ENCODE peak calls at places on chromosomes 1 and 21, in six cellular contexts. Y is fibroblast of mammary gland, J is tibial nerve, G is keratinocyte, V is lower leg skin, R is H9. P is an unnamed sample.

GRCh38 chr1:52970149-52970548 is 43.1 kb downstream of the SCP2 start:
- DNase-seq in Y (peak), J (no peak), G (no peak), V (no peak), R (peak), P (peak)

GRCh38 chr1:191578281-191578680 is 580.0 kb upstream of the RGS18 start:
- DNase-seq in Y (no peak), J (no peak), G (no peak), V (no peak), R (no peak), P (no peak)

GRCh38 chr1:72649211-72649888 is 367.0 kb upstream of the NEGR1 start:
- DNase-seq in Y (no peak), J (no peak), G (no peak), V (no peak), R (no peak), P (no peak)

GRCh38 chr21:36901575-36901974 is 64.9 kb downstream of the HLCS start:
- DNase-seq in Y (no peak), J (no peak), G (no peak), V (no peak), R (no peak), P (no peak)

GRCh38 chr1:24047101-24047459 is 64.9 kb downstream of the MYOM3 start:
- DNase-seq in Y (peak), J (peak), G (peak), V (peak), R (no peak), P (peak)

GRCh38 chr1:10986525-10986890 is 25.9 kb upstream of the TARDBP start:
- DNase-seq in Y (no peak), J (no peak), G (no peak), V (no peak), R (no peak), P (no peak)

GRCh38 chr1:28507247-28507645 is 1.4 kb downstream of the RCC1 start:
- DNase-seq in Y (peak), J (no peak), G (no peak), V (no peak), R (no peak), P (no peak)

GRCh38 chr1:10768552-10768951 is 27.9 kb downstream of the CASZ1 start:
- DNase-seq in Y (no peak), J (no peak), G (no peak), V (no peak), R (no peak), P (no peak)

GRCh38 chr1:28199328-28200233 is 23.1 kb upstream of the PTAFR start:
- DNase-seq in Y (no peak), J (no peak), G (no peak), V (no peak), R (no peak), P (no peak)

GRCh38 chr1:1122078-1122811 is 6.4 kb upstream of the C1orf159 start:
- DNase-seq in Y (peak), J (peak), G (no peak), V (peak), R (peak), P (peak)

GRCh38 chr1:156663178-156663577 is 14.0 kb downstream of the NES start:
- DNase-seq in Y (peak), J (no peak), G (no peak), V (no peak), R (peak), P (no peak)

GRCh38 chr1:171081220-171081993 is 9.3 kb upstream of the FMO3 start:
- DNase-seq in Y (peak), J (no peak), G (no peak), V (no peak), R (no peak), P (peak)

GRCh38 chr1:31335007-31335406 is 37.9 kb downstream of the FABP3 start:
- DNase-seq in Y (peak), J (no peak), G (no peak), V (no peak), R (no peak), P (no peak)

GRCh38 chr1:224106568-224107281 is 7.2 kb upstream of the FBXO28 start:
- DNase-seq in Y (peak), J (no peak), G (no peak), V (peak), R (peak), P (no peak)

GRCh38 chr1:4180066-4180735 is 280.1 kb upstream of the C1orf174 start:
- DNase-seq in Y (no peak), J (no peak), G (no peak), V (no peak), R (no peak), P (no peak)

GRCh38 chr1:28582248-28582615 is 9.8 kb upstream of the RAB42 start:
- DNase-seq in Y (peak), J (no peak), G (no peak), V (no peak), R (no peak), P (no peak)

GRCh38 chr1:22723151-22723550 is 12.5 kb downstream of the EPHB2 start:
- DNase-seq in Y (no peak), J (no peak), G (no peak), V (no peak), R (no peak), P (no peak)
- TF ChIP-seq CTCF in Y (no peak), J (no peak), G (no peak), V (no peak), R (no peak), P (no peak)

GRCh38 chr1:246651012-246651411 is 73.2 kb upstream of the SCCPDH start:
- DNase-seq in Y (no peak), J (no peak), G (no peak), V (no peak), R (no peak), P (no peak)

GRCh38 chr1:246642719-246643118 is 76.5 kb downstream of the CNST start:
- DNase-seq in Y (no peak), J (no peak), G (no peak), V (no peak), R (no peak), P (no peak)

GRCh38 chr1:246647513-246647912 is 76.7 kb upstream of the SCCPDH start:
- DNase-seq in Y (peak), J (no peak), G (no peak), V (no peak), R (no peak), P (no peak)

GRCh38 chr1:246641394-246641793 is 75.1 kb downstream of the CNST start:
- DNase-seq in Y (no peak), J (no peak), G (no peak), V (no peak), R (no peak), P (no peak)

GRCh38 chr1:246647113-246647512 is 77.1 kb upstream of the SCCPDH start:
- DNase-seq in Y (peak), J (peak), G (no peak), V (peak), R (peak), P (peak)
- TF ChIP-seq CTCF in Y (peak), J (peak), G (no peak), V (no peak), R (peak), P (peak)

GRCh38 chr1:179042700-179043099 is 17.0 kb downstream of the FAM20B start:
- DNase-seq in Y (no peak), J (no peak), G (no peak), V (no peak), R (no peak), P (no peak)

GRCh38 chr1:179042087-179042486 is 16.4 kb downstream of the FAM20B start:
- DNase-seq in Y (no peak), J (no peak), G (no peak), V (no peak), R (no peak), P (no peak)

GRCh38 chr1:179046808-179047636 is 21.3 kb downstream of the FAM20B start:
- DNase-seq in Y (no peak), J (no peak), G (no peak), V (no peak), R (no peak), P (no peak)

GRCh38 chr1:179043907-179044306 is 18.2 kb downstream of the FAM20B start:
- DNase-seq in Y (no peak), J (no peak), G (no peak), V (no peak), R (no peak), P (no peak)

GRCh38 chr1:179043266-179043665 is 17.6 kb downstream of the FAM20B start:
- DNase-seq in Y (no peak), J (no peak), G (no peak), V (no peak), R (no peak), P (no peak)
- TF ChIP-seq CTCF in Y (no peak), J (no peak), G (no peak), V (no peak), R (no peak), P (no peak)

DNA sequence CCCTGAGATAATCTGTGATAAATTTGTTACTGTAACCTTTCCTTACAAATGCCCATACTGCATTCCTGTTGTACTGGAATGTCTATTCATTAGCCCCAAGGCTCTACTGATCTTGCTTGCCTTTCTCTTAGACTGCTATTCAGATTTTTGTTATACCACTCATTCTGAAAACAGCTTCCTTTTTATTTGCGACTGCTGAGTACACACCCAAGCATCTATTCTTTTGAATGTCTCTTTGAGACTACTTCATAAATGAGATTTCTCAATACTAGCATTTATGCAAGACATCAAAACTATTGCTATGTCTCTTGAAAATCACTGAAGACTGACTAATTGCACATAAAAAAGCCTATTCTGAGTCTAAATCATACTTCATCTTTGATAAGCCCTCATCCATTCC is 38.6 kb downstream of the DENND1B start:
- DNase-seq in Y (peak), J (no peak), G (peak), V (no peak), R (no peak), P (peak)
- TF ChIP-seq CTCF in Y (no peak), J (no peak), G (no peak), V (no peak), R (no peak), P (no peak)

GRCh38 chr1:36176151-36176949 is 20.4 kb downstream of the MAP7D1 start:
- DNase-seq in Y (no peak), J (no peak), G (no peak), V (no peak), R (peak), P (no peak)
- TF ChIP-seq CTCF in Y (no peak), J (no peak), G (no peak), V (no peak), R (peak), P (no peak)

GRCh38 chr1:67489643-67490042 is 59.4 kb upstream of the SERBP1 start:
- DNase-seq in Y (peak), J (no peak), G (no peak), V (no peak), R (no peak), P (no peak)
- TF ChIP-seq CTCF in Y (peak), J (no peak), G (peak), V (no peak), R (peak), P (peak)

GRCh38 chr1:203039609-203040517 is 13.6 kb downstream of the PPFIA4 start:
- DNase-seq in Y (no peak), J (no peak), G (peak), V (no peak), R (peak), P (no peak)

GRCh38 chr1:203038891-203039608 is 12.8 kb downstream of the PPFIA4 start:
- DNase-seq in Y (peak), J (peak), G (no peak), V (peak), R (peak), P (peak)

GRCh38 chr1:203037509-203038190 is 11.4 kb downstream of the PPFIA4 start:
- DNase-seq in Y (no peak), J (no peak), G (no peak), V (no peak), R (peak), P (no peak)

GRCh38 chr1:203036537-203036936 is 10.2 kb downstream of the PPFIA4 start:
- DNase-seq in Y (no peak), J (no peak), G (no peak), V (no peak), R (no peak), P (no peak)

GRCh38 chr1:203038217-203038741 is 12.0 kb downstream of the PPFIA4 start:
- DNase-seq in Y (peak), J (no peak), G (peak), V (no peak), R (peak), P (peak)
- TF ChIP-seq CTCF in Y (no peak), J (no peak), G (no peak), V (no peak), R (no peak), P (peak)

DNA sequence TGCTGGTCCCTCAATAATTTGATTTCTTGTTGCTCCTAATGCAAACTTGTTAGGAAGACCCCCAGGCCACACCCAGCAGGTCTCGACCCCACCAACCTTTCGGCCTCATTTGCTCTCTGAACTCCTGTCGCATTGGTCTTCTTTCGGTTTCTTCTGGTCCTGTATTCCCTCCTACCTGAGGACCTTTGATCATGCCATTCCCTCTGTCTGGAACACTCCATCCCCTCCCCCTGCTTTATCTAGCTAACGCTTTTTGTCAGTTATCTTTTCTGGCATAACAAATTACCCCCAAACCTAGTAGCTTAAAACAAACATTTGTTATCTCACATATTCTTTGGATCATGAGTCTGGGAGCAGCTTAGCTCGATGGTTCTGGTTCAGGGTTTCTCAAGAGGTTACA is 28.9 kb upstream of the BCAR3 start:
- DNase-seq in Y (no peak), J (no peak), G (no peak), V (no peak), R (no peak), P (no peak)
- TF ChIP-seq CTCF in Y (no peak), J (no peak), G (no peak), V (no peak), R (no peak), P (no peak)

DNA sequence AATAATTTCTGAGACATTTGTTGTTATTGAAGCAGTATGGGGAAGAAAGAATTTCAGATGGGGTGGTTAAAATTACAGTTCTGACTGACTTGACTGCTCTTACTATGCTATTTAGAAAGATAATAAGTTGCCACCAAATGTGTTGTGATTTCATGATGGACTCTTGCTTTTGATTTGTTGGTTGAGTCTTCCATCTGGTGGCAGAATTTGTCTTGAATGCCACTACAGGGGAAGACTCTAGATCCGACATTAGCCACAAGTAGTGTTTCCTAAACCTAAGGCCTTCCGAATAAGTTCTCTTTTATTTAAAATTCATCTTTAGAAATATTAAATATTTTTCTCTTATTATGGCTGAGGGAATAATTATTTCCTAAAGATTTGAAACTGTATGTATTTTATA is 190.9 kb upstream of the ADGRL4 start:
- DNase-seq in Y (peak), J (peak), G (no peak), V (no peak), R (no peak), P (peak)
- TF ChIP-seq CTCF in Y (peak), J (no peak), G (no peak), V (no peak), R (peak), P (peak)

DNA sequence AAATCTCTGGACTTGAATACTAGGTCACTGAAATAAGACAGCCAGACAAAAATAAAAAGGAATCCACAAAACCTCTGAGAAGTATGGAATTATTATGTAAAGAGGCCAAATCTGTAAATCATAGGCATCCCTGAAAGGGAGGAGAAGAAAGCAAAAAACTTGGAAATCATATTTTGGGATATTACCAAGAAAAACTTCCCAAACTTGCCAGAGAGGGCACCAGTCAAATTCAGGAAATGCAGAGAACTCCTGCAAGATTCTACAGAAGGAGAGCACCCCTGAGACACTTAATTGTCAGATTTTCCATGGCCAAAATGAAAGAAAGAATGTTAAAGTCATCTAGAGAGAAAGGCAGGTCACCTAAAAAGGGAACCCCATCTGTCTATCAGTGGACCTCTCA is 862.3 kb upstream of the PRMT6 start:
- DNase-seq in Y (no peak), J (no peak), G (no peak), V (no peak), R (no peak), P (no peak)
- TF ChIP-seq CTCF in Y (no peak), J (no peak), G (no peak), V (no peak), R (peak), P (no peak)